ENCODE peak calls at places on chromosomes 1 and 21, in four cellular contexts. P is HFFc6, H is kidney glomerular epithelial cell, L is NCI-H1092 treated with DMSO at 0.1 percent for 48 hours. U is an unnamed sample.

GRCh38 chr1:209046058-209046417 is 537.5 kb upstream of the CAMK1G start:
- DNase-seq in H (no peak), L (no peak), P (no peak), U (no peak)

GRCh38 chr1:145885738-145886287 is at the start of gene ANKRD35:
- DNase-seq in P (peak), L (peak), H (peak), U (peak)

GRCh38 chr1:225845633-225846259 is 35.8 kb downstream of the EPHX1 start:
- DNase-seq in L (peak), P (peak), H (peak), U (peak)

GRCh38 chr1:55402676-55403464 is 187.7 kb upstream of the USP24 start:
- DNase-seq in H (no peak), P (peak), L (no peak), U (no peak)

GRCh38 chr1:53340660-53341520 is 13.0 kb upstream of the LRP8 start:
- DNase-seq in P (no peak), L (no peak), H (no peak), U (no peak)

GRCh38 chr1:151898519-151898991 is 10.8 kb downstream of the THEM4 start:
- DNase-seq in L (no peak), P (peak), H (no peak), U (no peak)

GRCh38 chr1:68745006-68745405 is 248.1 kb upstream of the DEPDC1 start:
- DNase-seq in P (no peak), L (peak), H (no peak), U (no peak)

GRCh38 chr1:183515002-183515689 is 42.8 kb downstream of the SMG7 start:
- DNase-seq in P (peak), L (no peak), H (peak), U (no peak)

GRCh38 chr21:28410264-28410663 is 582.4 kb downstream of the LTN1 start:
- DNase-seq in L (no peak), H (no peak), P (no peak), U (no peak)

GRCh38 chr1:231272880-231273279 is 31.9 kb downstream of the GNPAT start:
- DNase-seq in L (no peak), H (peak), P (peak), U (peak)

GRCh38 chr1:167472729-167473529 is 45.4 kb downstream of the CD247 start:
- DNase-seq in H (no peak), P (no peak), L (no peak), U (peak)

GRCh38 chr1:180953791-180954721 is 41.4 kb downstream of the KIAA1614 start:
- DNase-seq in P (peak), L (peak), H (no peak), U (peak)

GRCh38 chr1:219085988-219086387 is 87.7 kb upstream of the LYPLAL1 start:
- DNase-seq in L (no peak), H (peak), P (peak), U (no peak)

GRCh38 chr1:5847013-5847654 is 145.1 kb downstream of the NPHP4 start:
- DNase-seq in L (no peak), H (peak), P (no peak), U (no peak)

GRCh38 chr1:228478326-228478725 is 8.9 kb upstream of the RNF187 start:
- DNase-seq in L (no peak), P (no peak), H (no peak), U (no peak)

GRCh38 chr1:182235604-182235951 is 156.0 kb downstream of the GLUL start:
- DNase-seq in H (no peak), P (no peak), L (no peak), U (no peak)

GRCh38 chr1:208192989-208193388 is 51.2 kb downstream of the PLXNA2 start:
- DNase-seq in P (no peak), H (no peak), L (no peak), U (no peak)

GRCh38 chr1:33080373-33080772 is 580 bp upstream of the AZIN2 start:
- DNase-seq in P (no peak), H (no peak), L (no peak), U (no peak)

GRCh38 chr1:185368913-185369491 is 52.0 kb upstream of the IVNS1ABP start:
- DNase-seq in L (no peak), P (no peak), H (no peak), U (no peak)

GRCh38 chr1:30171956-30172694 is 551.3 kb downstream of the MATN1 start:
- DNase-seq in P (no peak), H (no peak), L (peak), U (no peak)

GRCh38 chr1:220906561-220907334 is 27.5 kb downstream of the HLX start:
- DNase-seq in P (peak), H (no peak), L (no peak), U (no peak)

GRCh38 chr1:147526501-147526900 is 14.8 kb upstream of the BCL9 start:
- DNase-seq in H (no peak), P (no peak), L (no peak), U (no peak)

GRCh38 chr1:234629026-234629425 is 19.0 kb upstream of the IRF2BP2 start:
- DNase-seq in P (no peak), L (no peak), H (no peak), U (no peak)

GRCh38 chr1:44655609-44656008 is 18.7 kb downstream of the TMEM53 start:
- DNase-seq in L (no peak), H (no peak), P (no peak), U (no peak)

GRCh38 chr1:6100801-6101783 is 55.4 kb downstream of the KCNAB2 start:
- DNase-seq in H (no peak), P (no peak), L (no peak), U (no peak)

GRCh38 chr1:161921990-161922389 is 101.7 kb downstream of the OLFML2B start:
- DNase-seq in H (no peak), P (peak), L (no peak), U (no peak)

GRCh38 chr1:153548722-153549695 is at the start of gene S100A3:
- DNase-seq in L (no peak), H (peak), P (peak), U (peak)

GRCh38 chr1:231162300-231162969 is 577 bp downstream of the TRIM67 start:
- DNase-seq in L (peak), H (peak), P (no peak), U (peak)

U was measured in trophoblast cell.